ENCODE peak calls at places on chromosomes 16 and 17, in ten cellular contexts. S is mucosa of gallbladder; D is GM18507; J is central memory CD4-positive, alpha-beta T cell; O is NCI-H1436; F is head of caudate nucleus; Q is A549; N is fibroblast of mammary gland; L is GM20000; Z is NCI-H2029 treated with DMSO at 0.1 percent for 48 hours. W is an unnamed sample.

GRCh38 chr17:37833237-37833859 is 88.5 kb upstream of the HNF1B start:
- DNase-seq in S (no peak), D (no peak), J (no peak), O (no peak), F (no peak), Q (no peak), N (no peak), L (peak), Z (no peak), W (no peak)

GRCh38 chr17:56593073-56593740 is at the start of gene NOG:
- DNase-seq in S (no peak), D (no peak), J (no peak), O (peak), F (peak), Q (peak), N (peak), L (peak), Z (no peak), W (peak)

GRCh38 chr17:80361495-80362220 is 53.3 kb upstream of the ENDOV start:
- DNase-seq in S (no peak), D (no peak), J (no peak), O (no peak), F (no peak), Q (peak), N (peak), L (no peak), Z (no peak), W (no peak)

GRCh38 chr17:59425085-59425901 is 93.8 kb downstream of the YPEL2 start:
- DNase-seq in S (peak), D (no peak), J (no peak), O (no peak), F (no peak), Q (no peak), N (peak), L (no peak), Z (no peak), W (no peak)

GRCh38 chr16:87628940-87629339 is 26.6 kb downstream of the JPH3 start:
- DNase-seq in S (no peak), D (no peak), J (no peak), O (no peak), F (no peak), Q (peak), N (peak), L (no peak), Z (no peak), W (no peak)

GRCh38 chr17:34025179-34025551 is 229.9 kb upstream of the CCL2 start:
- DNase-seq in S (no peak), D (no peak), J (no peak), O (no peak), F (no peak), Q (no peak), N (no peak), L (no peak), Z (no peak), W (no peak)

GRCh38 chr17:8522577-8522976 is 86.9 kb downstream of the NDEL1 start:
- DNase-seq in S (no peak), D (no peak), J (no peak), O (no peak), F (no peak), Q (no peak), N (peak), L (no peak), Z (no peak), W (no peak)

GRCh38 chr17:44636562-44636961 is 19.7 kb upstream of the MEIOC start:
- DNase-seq in S (no peak), D (no peak), J (no peak), O (peak), F (no peak), Q (peak), N (peak), L (no peak), Z (peak), W (peak)

GRCh38 chr17:6793748-6794493 is 17.9 kb downstream of the FBXO39 start:
- DNase-seq in S (no peak), D (no peak), J (no peak), O (no peak), F (no peak), Q (no peak), N (no peak), L (no peak), Z (no peak), W (no peak)

GRCh38 chr17:8729860-8730259 is 14.8 kb downstream of the CCDC42 start:
- DNase-seq in S (no peak), D (no peak), J (no peak), O (no peak), F (no peak), Q (no peak), N (no peak), L (no peak), Z (no peak), W (no peak)

GRCh38 chr16:68626557-68626956 is 18.6 kb upstream of the CDH3 start:
- DNase-seq in S (no peak), D (no peak), J (no peak), O (no peak), F (no peak), Q (no peak), N (peak), L (no peak), Z (no peak), W (no peak)

GRCh38 chr16:27222499-27223225 is 19.3 kb downstream of the KDM8 start:
- DNase-seq in S (peak), D (no peak), J (no peak), O (no peak), F (no peak), Q (no peak), N (peak), L (no peak), Z (no peak), W (no peak)

GRCh38 chr16:81627024-81627423 is 152.1 kb upstream of the PLCG2 start:
- DNase-seq in S (no peak), D (no peak), J (no peak), O (no peak), F (no peak), Q (peak), N (peak), L (no peak), Z (no peak), W (no peak)

GRCh38 chr16:53518550-53519416 is 15.8 kb upstream of the AKTIP start:
- DNase-seq in S (peak), D (peak), J (peak), O (no peak), F (no peak), Q (no peak), N (peak), L (peak), Z (no peak), W (no peak)

GRCh38 chr16:8850279-8850885 is 18.4 kb downstream of the CARHSP1 start:
- DNase-seq in S (no peak), D (no peak), J (no peak), O (no peak), F (no peak), Q (no peak), N (peak), L (no peak), Z (no peak), W (no peak)

GRCh38 chr17:69523252-69523861 is 108.9 kb downstream of the MAP2K6 start:
- DNase-seq in S (peak), D (no peak), J (no peak), O (no peak), F (no peak), Q (peak), N (peak), L (peak), Z (peak), W (peak)

GRCh38 chr17:66527335-66527734 is 224.9 kb downstream of the PRKCA start:
- DNase-seq in S (no peak), D (no peak), J (no peak), O (no peak), F (peak), Q (no peak), N (no peak), L (no peak), Z (no peak), W (peak)

GRCh38 chr17:7167832-7168231 is 11.3 kb downstream of the ASGR1 start:
- DNase-seq in S (no peak), D (no peak), J (no peak), O (no peak), F (no peak), Q (no peak), N (peak), L (no peak), Z (no peak), W (no peak)

GRCh38 chr17:79364695-79365094 is 246.2 kb downstream of the RBFOX3 start:
- DNase-seq in S (no peak), D (no peak), J (no peak), O (no peak), F (no peak), Q (no peak), N (no peak), L (no peak), Z (no peak), W (no peak)

GRCh38 chr17:82943751-82944150 is 103.9 kb upstream of the ZNF750 start:
- DNase-seq in S (no peak), D (no peak), J (no peak), O (no peak), F (no peak), Q (no peak), N (no peak), L (no peak), Z (no peak), W (no peak)

GRCh38 chr17:19753049-19753444 is 4.9 kb upstream of the ALDH3A1 start:
- DNase-seq in S (peak), D (no peak), J (no peak), O (no peak), F (peak), Q (peak), N (peak), L (no peak), Z (no peak), W (peak)

GRCh38 chr16:10787304-10787703 is 31.3 kb downstream of the TVP23A start:
- DNase-seq in S (no peak), D (no peak), J (no peak), O (peak), F (no peak), Q (no peak), N (no peak), L (no peak), Z (no peak), W (no peak)

GRCh38 chr16:47037396-47037745 is 63.9 kb upstream of the DNAJA2 start:
- DNase-seq in S (no peak), D (no peak), J (no peak), O (no peak), F (no peak), Q (peak), N (peak), L (peak), Z (no peak), W (no peak)

GRCh38 chr17:35089846-35090193 is 26.3 kb upstream of the RFFL start:
- DNase-seq in S (no peak), D (no peak), J (no peak), O (no peak), F (no peak), Q (peak), N (peak), L (peak), Z (no peak), W (no peak)

GRCh38 chr17:17554266-17554665 is 37.2 kb downstream of the PEMT start:
- DNase-seq in S (no peak), D (no peak), J (no peak), O (no peak), F (no peak), Q (no peak), N (no peak), L (no peak), Z (no peak), W (no peak)

W was measured in midbrain.